ENCODE peak calls at places on chromosomes 11 and 22, in seven cellular contexts. R, A, C, U, K, M and E are unnamed samples.

GRCh38 chr11:107224836-107225235 is 206.6 kb upstream of the GUCY1A2 start:
- DNase-seq in R (no peak), A (no peak), C (no peak), U (no peak), K (no peak), M (no peak), E (no peak)

GRCh38 chr11:121300313-121300971 is 7.9 kb downstream of the SC5D start:
- DNase-seq in R (no peak), A (no peak), C (peak), U (no peak), K (no peak), M (no peak), E (no peak)

GRCh38 chr11:105167244-105167643 is 27.7 kb upstream of the CARD18 start:
- DNase-seq in R (no peak), A (no peak), C (no peak), U (no peak), K (no peak), M (no peak), E (no peak)

GRCh38 chr22:24181088-24181995 is at the start of gene SUSD2:
- DNase-seq in R (no peak), A (no peak), C (peak), U (peak), K (no peak), M (no peak), E (no peak)

GRCh38 chr11:83611616-83612015 is 325.4 kb upstream of the CCDC90B start:
- DNase-seq in R (peak), A (no peak), C (no peak), U (no peak), K (no peak), M (no peak), E (no peak)

GRCh38 chr11:114705280-114706024 is 27.1 kb downstream of the NXPE2 start:
- DNase-seq in R (no peak), A (no peak), C (no peak), U (no peak), K (no peak), M (no peak), E (no peak)

GRCh38 chr11:78022397-78023396 is at the start of gene KCTD14:
- DNase-seq in R (no peak), A (peak), C (peak), U (peak), K (no peak), M (peak), E (no peak)

GRCh38 chr11:125470355-125470754 is 25.7 kb downstream of the FEZ1 start:
- DNase-seq in R (no peak), A (no peak), C (no peak), U (no peak), K (no peak), M (no peak), E (no peak)